ENCODE peak calls at places on chromosomes 13 and 19, in nine cellular contexts. One of them, this sample, is unnamed.

GRCh38 chr19:40607311-40607871 is 6.2 kb downstream of the LTBP4 start:
- DNase-seq in heart left ventricle: no peak
- DNase-seq in foreskin fibroblast: no peak
- DNase-seq in glutamatergic neuron: no peak
- DNase-seq in KG1: no peak
- DNase-seq in T-cell: no peak
- DNase-seq in posterior cingulate gyrus: no peak
- DNase-seq in stimulated activated CD4-positive, alpha-beta T cell treated with anti-CD3 and anti-CD28 coated beads, TNF-alpha, amount 100 ng/mL, for 1 hour: no peak
- DNase-seq in T-helper 2 cell: no peak
- DNase-seq in this sample: no peak

GRCh38 chr19:36215276-36216171 is 618 bp downstream of the ZNF146 start:
- DNase-seq in heart left ventricle: no peak
- DNase-seq in foreskin fibroblast: peak; percentile 54
- DNase-seq in glutamatergic neuron: peak; percentile 22
- DNase-seq in KG1: peak; percentile 86
- DNase-seq in T-cell: no peak
- DNase-seq in posterior cingulate gyrus: no peak
- DNase-seq in stimulated activated CD4-positive, alpha-beta T cell treated with anti-CD3 and anti-CD28 coated beads, TNF-alpha, amount 100 ng/mL, for 1 hour: no peak
- DNase-seq in T-helper 2 cell: no peak
- DNase-seq in this sample: no peak

GRCh38 chr19:39631178-39631577 is 24.5 kb upstream of the LGALS16 start:
- DNase-seq in heart left ventricle: no peak
- DNase-seq in foreskin fibroblast: no peak
- DNase-seq in glutamatergic neuron: no peak
- DNase-seq in KG1: no peak
- DNase-seq in T-cell: no peak
- DNase-seq in posterior cingulate gyrus: no peak
- DNase-seq in stimulated activated CD4-positive, alpha-beta T cell treated with anti-CD3 and anti-CD28 coated beads, TNF-alpha, amount 100 ng/mL, for 1 hour: no peak
- DNase-seq in T-helper 2 cell: no peak
- DNase-seq in this sample: no peak

GRCh38 chr19:30069535-30070197 is 127.6 kb downstream of the URI1 start:
- DNase-seq in heart left ventricle: no peak
- DNase-seq in foreskin fibroblast: no peak
- DNase-seq in glutamatergic neuron: peak; percentile 5
- DNase-seq in KG1: no peak
- DNase-seq in T-cell: no peak
- DNase-seq in posterior cingulate gyrus: no peak
- DNase-seq in stimulated activated CD4-positive, alpha-beta T cell treated with anti-CD3 and anti-CD28 coated beads, TNF-alpha, amount 100 ng/mL, for 1 hour: no peak
- DNase-seq in T-helper 2 cell: no peak
- DNase-seq in this sample: no peak

GRCh38 chr19:56153507-56153906 is 12.4 kb downstream of the ZNF444 start:
- DNase-seq in heart left ventricle: no peak
- DNase-seq in foreskin fibroblast: peak; percentile 27
- DNase-seq in glutamatergic neuron: no peak
- DNase-seq in KG1: no peak
- DNase-seq in T-cell: no peak
- DNase-seq in posterior cingulate gyrus: no peak
- DNase-seq in stimulated activated CD4-positive, alpha-beta T cell treated with anti-CD3 and anti-CD28 coated beads, TNF-alpha, amount 100 ng/mL, for 1 hour: no peak
- DNase-seq in T-helper 2 cell: no peak
- DNase-seq in this sample: no peak

GRCh38 chr13:68261105-68261504 is 1031.0 kb upstream of the PCDH9 start:
- DNase-seq in heart left ventricle: no peak
- DNase-seq in foreskin fibroblast: no peak
- DNase-seq in glutamatergic neuron: no peak
- DNase-seq in KG1: no peak
- DNase-seq in T-cell: no peak
- DNase-seq in posterior cingulate gyrus: no peak
- DNase-seq in stimulated activated CD4-positive, alpha-beta T cell treated with anti-CD3 and anti-CD28 coated beads, TNF-alpha, amount 100 ng/mL, for 1 hour: no peak
- DNase-seq in T-helper 2 cell: no peak
- DNase-seq in this sample: no peak

GRCh38 chr13:113741101-113741731 is 17.8 kb upstream of the TMEM255B start:
- DNase-seq in heart left ventricle: no peak
- DNase-seq in foreskin fibroblast: no peak
- DNase-seq in glutamatergic neuron: no peak
- DNase-seq in KG1: peak; percentile 43
- DNase-seq in T-cell: no peak
- DNase-seq in posterior cingulate gyrus: no peak
- DNase-seq in stimulated activated CD4-positive, alpha-beta T cell treated with anti-CD3 and anti-CD28 coated beads, TNF-alpha, amount 100 ng/mL, for 1 hour: no peak
- DNase-seq in T-helper 2 cell: no peak
- DNase-seq in this sample: no peak

GRCh38 chr13:40210865-40211585 is 455.4 kb downstream of the FOXO1 start:
- DNase-seq in heart left ventricle: no peak
- DNase-seq in foreskin fibroblast: no peak
- DNase-seq in glutamatergic neuron: no peak
- DNase-seq in KG1: no peak
- DNase-seq in T-cell: no peak
- DNase-seq in posterior cingulate gyrus: no peak
- DNase-seq in stimulated activated CD4-positive, alpha-beta T cell treated with anti-CD3 and anti-CD28 coated beads, TNF-alpha, amount 100 ng/mL, for 1 hour: no peak
- DNase-seq in T-helper 2 cell: no peak
- DNase-seq in this sample: no peak

GRCh38 chr13:50198508-50198907 is 183.3 kb downstream of the KCNRG start:
- DNase-seq in heart left ventricle: no peak
- DNase-seq in foreskin fibroblast: peak; percentile 91
- DNase-seq in glutamatergic neuron: no peak
- DNase-seq in KG1: no peak
- DNase-seq in T-cell: no peak
- DNase-seq in posterior cingulate gyrus: no peak
- DNase-seq in stimulated activated CD4-positive, alpha-beta T cell treated with anti-CD3 and anti-CD28 coated beads, TNF-alpha, amount 100 ng/mL, for 1 hour: no peak
- DNase-seq in T-helper 2 cell: no peak
- DNase-seq in this sample: no peak

GRCh38 chr19:1478934-1479707 is at the start of gene C19orf25:
- DNase-seq in heart left ventricle: peak; percentile 94
- DNase-seq in foreskin fibroblast: peak; percentile 98
- DNase-seq in glutamatergic neuron: peak; percentile 94
- DNase-seq in KG1: peak; percentile 87
- DNase-seq in T-cell: peak; percentile 89
- DNase-seq in posterior cingulate gyrus: peak; percentile 97
- DNase-seq in stimulated activated CD4-positive, alpha-beta T cell treated with anti-CD3 and anti-CD28 coated beads, TNF-alpha, amount 100 ng/mL, for 1 hour: peak; percentile 80
- DNase-seq in T-helper 2 cell: peak; percentile 79
- DNase-seq in this sample: peak; percentile 83

GRCh38 chr19:21439372-21439771 is 42.4 kb downstream of the ZNF493 start:
- DNase-seq in heart left ventricle: no peak
- DNase-seq in foreskin fibroblast: no peak
- DNase-seq in glutamatergic neuron: no peak
- DNase-seq in KG1: no peak
- DNase-seq in T-cell: no peak
- DNase-seq in posterior cingulate gyrus: no peak
- DNase-seq in stimulated activated CD4-positive, alpha-beta T cell treated with anti-CD3 and anti-CD28 coated beads, TNF-alpha, amount 100 ng/mL, for 1 hour: no peak
- DNase-seq in T-helper 2 cell: no peak
- DNase-seq in this sample: no peak

GRCh38 chr13:38685974-38686571 is 804 bp upstream of the FREM2 start:
- DNase-seq in heart left ventricle: no peak
- DNase-seq in foreskin fibroblast: peak; percentile 4
- DNase-seq in glutamatergic neuron: no peak
- DNase-seq in KG1: no peak
- DNase-seq in T-cell: no peak
- DNase-seq in posterior cingulate gyrus: no peak
- DNase-seq in stimulated activated CD4-positive, alpha-beta T cell treated with anti-CD3 and anti-CD28 coated beads, TNF-alpha, amount 100 ng/mL, for 1 hour: no peak
- DNase-seq in T-helper 2 cell: no peak
- DNase-seq in this sample: no peak

GRCh38 chr19:4297901-4298771 is 4.1 kb downstream of the TMIGD2 start:
- DNase-seq in heart left ventricle: no peak
- DNase-seq in foreskin fibroblast: no peak
- DNase-seq in glutamatergic neuron: no peak
- DNase-seq in KG1: no peak
- DNase-seq in T-cell: no peak
- DNase-seq in posterior cingulate gyrus: no peak
- DNase-seq in stimulated activated CD4-positive, alpha-beta T cell treated with anti-CD3 and anti-CD28 coated beads, TNF-alpha, amount 100 ng/mL, for 1 hour: no peak
- DNase-seq in T-helper 2 cell: no peak
- DNase-seq in this sample: no peak

GRCh38 chr13:33235564-33235963 is 50.0 kb downstream of the STARD13 start:
- DNase-seq in heart left ventricle: no peak
- DNase-seq in foreskin fibroblast: no peak
- DNase-seq in glutamatergic neuron: no peak
- DNase-seq in KG1: no peak
- DNase-seq in T-cell: no peak
- DNase-seq in posterior cingulate gyrus: no peak
- DNase-seq in stimulated activated CD4-positive, alpha-beta T cell treated with anti-CD3 and anti-CD28 coated beads, TNF-alpha, amount 100 ng/mL, for 1 hour: no peak
- DNase-seq in T-helper 2 cell: no peak
- DNase-seq in this sample: no peak

GRCh38 chr19:5646703-5647102 is 23.8 kb downstream of the SAFB start:
- DNase-seq in heart left ventricle: no peak
- DNase-seq in foreskin fibroblast: no peak
- DNase-seq in glutamatergic neuron: no peak
- DNase-seq in KG1: no peak
- DNase-seq in T-cell: no peak
- DNase-seq in posterior cingulate gyrus: no peak
- DNase-seq in stimulated activated CD4-positive, alpha-beta T cell treated with anti-CD3 and anti-CD28 coated beads, TNF-alpha, amount 100 ng/mL, for 1 hour: no peak
- DNase-seq in T-helper 2 cell: no peak
- DNase-seq in this sample: no peak

GRCh38 chr13:93180376-93180966 is 46.1 kb upstream of the GPC6 start:
- DNase-seq in heart left ventricle: no peak
- DNase-seq in foreskin fibroblast: peak; percentile 2
- DNase-seq in glutamatergic neuron: no peak
- DNase-seq in KG1: no peak
- DNase-seq in T-cell: no peak
- DNase-seq in posterior cingulate gyrus: no peak
- DNase-seq in stimulated activated CD4-positive, alpha-beta T cell treated with anti-CD3 and anti-CD28 coated beads, TNF-alpha, amount 100 ng/mL, for 1 hour: no peak
- DNase-seq in T-helper 2 cell: no peak
- DNase-seq in this sample: no peak

GRCh38 chr19:6250024-6250605 is 29.7 kb downstream of the MLLT1 start:
- DNase-seq in heart left ventricle: no peak
- DNase-seq in foreskin fibroblast: peak; percentile 71
- DNase-seq in glutamatergic neuron: no peak
- DNase-seq in KG1: no peak
- DNase-seq in T-cell: no peak
- DNase-seq in posterior cingulate gyrus: no peak
- DNase-seq in stimulated activated CD4-positive, alpha-beta T cell treated with anti-CD3 and anti-CD28 coated beads, TNF-alpha, amount 100 ng/mL, for 1 hour: no peak
- DNase-seq in T-helper 2 cell: no peak
- DNase-seq in this sample: no peak

GRCh38 chr13:21703846-21704245 is 33.0 kb downstream of the FGF9 start:
- DNase-seq in heart left ventricle: no peak
- DNase-seq in foreskin fibroblast: no peak
- DNase-seq in glutamatergic neuron: no peak
- DNase-seq in KG1: no peak
- DNase-seq in T-cell: no peak
- DNase-seq in posterior cingulate gyrus: no peak
- DNase-seq in stimulated activated CD4-positive, alpha-beta T cell treated with anti-CD3 and anti-CD28 coated beads, TNF-alpha, amount 100 ng/mL, for 1 hour: no peak
- DNase-seq in T-helper 2 cell: no peak
- DNase-seq in this sample: no peak

GRCh38 chr13:24511824-24512207 is 762 bp downstream of the PARP4 start:
- DNase-seq in heart left ventricle: no peak
- DNase-seq in foreskin fibroblast: no peak
- DNase-seq in glutamatergic neuron: no peak
- DNase-seq in KG1: peak; percentile 90
- DNase-seq in T-cell: no peak
- DNase-seq in posterior cingulate gyrus: no peak
- DNase-seq in stimulated activated CD4-positive, alpha-beta T cell treated with anti-CD3 and anti-CD28 coated beads, TNF-alpha, amount 100 ng/mL, for 1 hour: no peak
- DNase-seq in T-helper 2 cell: no peak
- DNase-seq in this sample: no peak

GRCh38 chr13:55013051-55013450 is 1984.4 kb downstream of the OLFM4 start:
- DNase-seq in heart left ventricle: no peak
- DNase-seq in foreskin fibroblast: no peak
- DNase-seq in glutamatergic neuron: peak; percentile 19
- DNase-seq in KG1: no peak
- DNase-seq in T-cell: no peak
- DNase-seq in posterior cingulate gyrus: no peak
- DNase-seq in stimulated activated CD4-positive, alpha-beta T cell treated with anti-CD3 and anti-CD28 coated beads, TNF-alpha, amount 100 ng/mL, for 1 hour: no peak
- DNase-seq in T-helper 2 cell: no peak
- DNase-seq in this sample: no peak

GRCh38 chr13:107864543-107865460 is 350.5 kb downstream of the LIG4 start:
- DNase-seq in heart left ventricle: no peak
- DNase-seq in foreskin fibroblast: peak; percentile 47
- DNase-seq in glutamatergic neuron: no peak
- DNase-seq in KG1: peak; percentile 49
- DNase-seq in T-cell: no peak
- DNase-seq in posterior cingulate gyrus: no peak
- DNase-seq in stimulated activated CD4-positive, alpha-beta T cell treated with anti-CD3 and anti-CD28 coated beads, TNF-alpha, amount 100 ng/mL, for 1 hour: no peak
- DNase-seq in T-helper 2 cell: no peak
- DNase-seq in this sample: no peak

GRCh38 chr19:37946132-37946531 is 39.1 kb downstream of the SIPA1L3 start:
- DNase-seq in heart left ventricle: no peak
- DNase-seq in foreskin fibroblast: no peak
- DNase-seq in glutamatergic neuron: no peak
- DNase-seq in KG1: no peak
- DNase-seq in T-cell: no peak
- DNase-seq in posterior cingulate gyrus: no peak
- DNase-seq in stimulated activated CD4-positive, alpha-beta T cell treated with anti-CD3 and anti-CD28 coated beads, TNF-alpha, amount 100 ng/mL, for 1 hour: no peak
- DNase-seq in T-helper 2 cell: no peak
- DNase-seq in this sample: no peak

GRCh38 chr13:99501952-99502310 is 659 bp downstream of the TM9SF2 start:
- DNase-seq in heart left ventricle: no peak
- DNase-seq in foreskin fibroblast: peak; percentile 53
- DNase-seq in glutamatergic neuron: peak; percentile 23
- DNase-seq in KG1: no peak
- DNase-seq in T-cell: peak; percentile 7
- DNase-seq in posterior cingulate gyrus: no peak
- DNase-seq in stimulated activated CD4-positive, alpha-beta T cell treated with anti-CD3 and anti-CD28 coated beads, TNF-alpha, amount 100 ng/mL, for 1 hour: no peak
- DNase-seq in T-helper 2 cell: no peak
- DNase-seq in this sample: no peak

GRCh38 chr13:110137677-110138008 is 169.3 kb downstream of the COL4A1 start:
- DNase-seq in heart left ventricle: peak; percentile 65
- DNase-seq in foreskin fibroblast: no peak
- DNase-seq in glutamatergic neuron: no peak
- DNase-seq in KG1: peak; percentile 61
- DNase-seq in T-cell: no peak
- DNase-seq in posterior cingulate gyrus: peak; percentile 46
- DNase-seq in stimulated activated CD4-positive, alpha-beta T cell treated with anti-CD3 and anti-CD28 coated beads, TNF-alpha, amount 100 ng/mL, for 1 hour: no peak
- DNase-seq in T-helper 2 cell: no peak
- DNase-seq in this sample: no peak

GRCh38 chr19:18488403-18488723 is 33.5 kb downstream of the ELL start:
- DNase-seq in heart left ventricle: no peak
- DNase-seq in foreskin fibroblast: peak; percentile 49
- DNase-seq in glutamatergic neuron: no peak
- DNase-seq in KG1: no peak
- DNase-seq in T-cell: no peak
- DNase-seq in posterior cingulate gyrus: no peak
- DNase-seq in stimulated activated CD4-positive, alpha-beta T cell treated with anti-CD3 and anti-CD28 coated beads, TNF-alpha, amount 100 ng/mL, for 1 hour: no peak
- DNase-seq in T-helper 2 cell: no peak
- DNase-seq in this sample: no peak

GRCh38 chr13:45833663-45834062 is 17.9 kb downstream of the SIAH3 start:
- DNase-seq in heart left ventricle: peak; percentile 53
- DNase-seq in foreskin fibroblast: peak; percentile 76
- DNase-seq in glutamatergic neuron: no peak
- DNase-seq in KG1: no peak
- DNase-seq in T-cell: no peak
- DNase-seq in posterior cingulate gyrus: peak; percentile 54
- DNase-seq in stimulated activated CD4-positive, alpha-beta T cell treated with anti-CD3 and anti-CD28 coated beads, TNF-alpha, amount 100 ng/mL, for 1 hour: no peak
- DNase-seq in T-helper 2 cell: no peak
- DNase-seq in this sample: no peak

GRCh38 chr13:73341748-73342147 is 282.9 kb downstream of the KLF5 start:
- DNase-seq in heart left ventricle: no peak
- DNase-seq in foreskin fibroblast: peak; percentile 66
- DNase-seq in glutamatergic neuron: no peak
- DNase-seq in KG1: no peak
- DNase-seq in T-cell: no peak
- DNase-seq in posterior cingulate gyrus: no peak
- DNase-seq in stimulated activated CD4-positive, alpha-beta T cell treated with anti-CD3 and anti-CD28 coated beads, TNF-alpha, amount 100 ng/mL, for 1 hour: no peak
- DNase-seq in T-helper 2 cell: no peak
- DNase-seq in this sample: no peak

GRCh38 chr19:50500060-50500752 is 10.8 kb downstream of the JOSD2 start:
- DNase-seq in heart left ventricle: peak; percentile 86
- DNase-seq in foreskin fibroblast: no peak
- DNase-seq in glutamatergic neuron: peak; percentile 59
- DNase-seq in KG1: no peak
- DNase-seq in T-cell: no peak
- DNase-seq in posterior cingulate gyrus: no peak
- DNase-seq in stimulated activated CD4-positive, alpha-beta T cell treated with anti-CD3 and anti-CD28 coated beads, TNF-alpha, amount 100 ng/mL, for 1 hour: no peak
- DNase-seq in T-helper 2 cell: no peak
- DNase-seq in this sample: no peak

GRCh38 chr13:19172007-19172646 is 9.5 kb downstream of the TUBA3C start:
- DNase-seq in heart left ventricle: no peak
- DNase-seq in foreskin fibroblast: no peak
- DNase-seq in glutamatergic neuron: no peak
- DNase-seq in KG1: no peak
- DNase-seq in T-cell: no peak
- DNase-seq in posterior cingulate gyrus: no peak
- DNase-seq in stimulated activated CD4-positive, alpha-beta T cell treated with anti-CD3 and anti-CD28 coated beads, TNF-alpha, amount 100 ng/mL, for 1 hour: no peak
- DNase-seq in T-helper 2 cell: no peak
- DNase-seq in this sample: no peak

GRCh38 chr19:7505682-7506384 is 10.1 kb upstream of the ZNF358 start:
- DNase-seq in heart left ventricle: no peak
- DNase-seq in foreskin fibroblast: no peak
- DNase-seq in glutamatergic neuron: peak; percentile 81
- DNase-seq in KG1: no peak
- DNase-seq in T-cell: no peak
- DNase-seq in posterior cingulate gyrus: no peak
- DNase-seq in stimulated activated CD4-positive, alpha-beta T cell treated with anti-CD3 and anti-CD28 coated beads, TNF-alpha, amount 100 ng/mL, for 1 hour: no peak
- DNase-seq in T-helper 2 cell: no peak
- DNase-seq in this sample: no peak

GRCh38 chr19:5032101-5032967 is 63.4 kb downstream of the KDM4B start:
- DNase-seq in heart left ventricle: peak; percentile 35
- DNase-seq in foreskin fibroblast: peak; percentile 41
- DNase-seq in glutamatergic neuron: peak; percentile 51
- DNase-seq in KG1: no peak
- DNase-seq in T-cell: no peak
- DNase-seq in posterior cingulate gyrus: no peak
- DNase-seq in stimulated activated CD4-positive, alpha-beta T cell treated with anti-CD3 and anti-CD28 coated beads, TNF-alpha, amount 100 ng/mL, for 1 hour: no peak
- DNase-seq in T-helper 2 cell: no peak
- DNase-seq in this sample: no peak